ENCODE peak calls at places on chromosomes 5 and 9, in four cellular contexts. T, Y, W and E are unnamed samples.

GRCh38 chr9:113482991-113483675 is 19.6 kb downstream of the RGS3 start:
- DNase-seq in Y (no peak), W (no peak), T (no peak), E (no peak)

GRCh38 chr5:172816887-172817418 is 17.1 kb upstream of the ERGIC1 start:
- DNase-seq in Y (no peak), W (no peak), T (peak), E (peak)

GRCh38 chr5:134525687-134526482 is 415 bp downstream of the JADE2 start:
- DNase-seq in W (peak), T (peak), Y (peak), E (peak)

GRCh38 chr5:117594165-117594564 is 1019.5 kb upstream of the SEMA6A start:
- DNase-seq in T (no peak), W (peak), Y (no peak), E (no peak)

GRCh38 chr9:114282507-114282906 is 40.4 kb upstream of the ORM1 start:
- DNase-seq in W (no peak), T (no peak), Y (no peak), E (no peak)

GRCh38 chr9:74742792-74743389 is 144.8 kb downstream of the TRPM6 start:
- DNase-seq in T (no peak), W (peak), Y (no peak), E (peak)

GRCh38 chr5:159021360-159022177 is 78.1 kb downstream of the EBF1 start:
- DNase-seq in W (no peak), Y (no peak), T (no peak), E (no peak)

GRCh38 chr5:43042176-43042625 is 2.1 kb upstream of the ANXA2R start:
- DNase-seq in W (peak), Y (peak), T (no peak), E (peak)

GRCh38 chr5:131634666-131634995 is 398 bp downstream of the RAPGEF6 start:
- DNase-seq in W (peak), Y (no peak), T (peak), E (peak)

GRCh38 chr5:19266791-19267190 is 721.2 kb downstream of the CDH18 start:
- DNase-seq in W (no peak), T (no peak), Y (no peak), E (no peak)

GRCh38 chr9:83339435-83339834 is 198.8 kb downstream of the FRMD3 start:
- DNase-seq in W (no peak), T (peak), Y (no peak), E (no peak)

GRCh38 chr9:92151691-92152393 is 36.6 kb upstream of the SPTLC1 start:
- DNase-seq in T (peak), W (peak), Y (no peak), E (no peak)

GRCh38 chr5:82560546-82560945 is 282.4 kb upstream of the RPS23 start:
- DNase-seq in T (no peak), W (no peak), Y (no peak), E (no peak)

GRCh38 chr9:21965401-21965951 is 28.7 kb downstream of the CDKN2A start:
- DNase-seq in W (peak), T (no peak), Y (peak), E (peak)

GRCh38 chr5:89293849-89294248 is 410.9 kb upstream of the MEF2C start:
- DNase-seq in Y (no peak), T (no peak), W (no peak), E (no peak)

GRCh38 chr5:67166460-67166871 is 30.1 kb downstream of the CD180 start:
- DNase-seq in T (no peak), W (peak), Y (peak), E (peak)

GRCh38 chr9:6218099-6218502 is 2.5 kb downstream of the IL33 start:
- DNase-seq in W (no peak), T (no peak), Y (no peak), E (no peak)

DNA sequence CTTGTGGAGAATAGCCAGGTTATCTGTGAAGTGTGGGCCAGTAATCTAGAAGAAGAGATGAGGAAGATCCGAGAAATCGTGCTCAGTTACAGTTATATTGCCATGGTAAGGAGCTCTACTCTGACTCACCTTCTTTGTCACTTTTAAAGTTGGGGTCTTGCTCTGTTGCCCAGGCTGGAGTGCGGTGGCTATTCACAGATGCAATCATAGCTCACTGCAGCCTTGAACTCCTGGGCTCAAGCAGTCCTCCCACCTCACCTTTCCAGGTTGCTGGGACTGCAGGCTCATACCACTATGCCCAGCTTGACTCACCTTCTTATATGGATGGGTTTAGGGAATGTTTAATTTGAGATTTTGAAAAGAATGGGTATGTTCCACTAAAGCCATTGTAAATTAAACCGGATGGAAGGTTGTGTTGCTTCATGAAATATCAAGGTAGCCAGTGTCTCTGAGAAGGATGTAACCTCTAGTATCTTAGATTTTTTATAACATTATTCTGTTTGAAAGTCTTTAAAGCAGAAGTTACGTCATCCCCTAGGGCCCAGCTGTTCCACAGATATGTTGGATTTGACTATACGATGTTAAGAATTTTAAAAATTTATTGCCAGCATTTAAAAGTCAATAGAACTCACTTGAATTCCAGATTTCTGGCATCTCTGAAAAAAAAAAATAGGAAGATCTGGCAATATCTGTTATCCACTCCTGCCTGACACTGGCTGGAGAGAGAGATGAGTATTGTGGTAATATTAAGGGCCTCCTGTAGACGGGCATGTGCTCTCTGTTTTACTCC is 5.1 kb downstream of the CNOT8 start:
- DNase-seq in T (no peak), Y (no peak), W (no peak), E (no peak)
- TF ChIP-seq POLR2A in T (no peak), Y (no peak), W (no peak), E (no peak)

GRCh38 chr5:54517512-54518145 is at the start of gene SNX18:
- DNase-seq in Y (peak), T (peak), W (peak), E (peak)
- TF ChIP-seq POLR2A in Y (no peak), T (peak), W (no peak), E (peak)

GRCh38 chr9:137294091-137294683 is 7.9 kb downstream of the NRARP start:
- DNase-seq in Y (no peak), T (peak), W (peak), E (peak)
- TF ChIP-seq POLR2A in Y (no peak), T (no peak), W (no peak), E (no peak)

DNA sequence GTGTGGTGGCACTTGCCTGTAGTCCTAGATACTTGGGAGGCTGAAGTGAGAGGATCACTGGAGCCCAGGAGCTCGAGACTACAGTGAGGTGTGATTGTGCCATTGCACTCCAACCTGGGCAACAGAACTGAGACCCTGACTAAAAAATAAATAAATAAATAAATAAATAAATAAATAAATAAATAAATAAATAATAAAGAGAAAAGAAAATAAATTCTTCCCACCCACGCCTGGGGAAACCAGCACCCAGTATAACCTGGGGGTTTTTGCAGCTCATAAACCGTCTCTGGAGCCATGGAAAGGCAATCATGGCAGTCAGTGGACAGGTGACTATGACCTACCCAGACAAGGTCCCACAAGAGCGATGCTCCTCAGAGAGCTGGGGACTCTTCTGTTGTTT is 7.9 kb downstream of the WNT8A start:
- DNase-seq in Y (no peak), W (no peak), T (no peak), E (no peak)
- TF ChIP-seq POLR2A in Y (no peak), W (no peak), T (no peak), E (no peak)